ENCODE peak calls at places on chromosomes 13 and 19, in four cellular contexts. T, Y, G and V are unnamed samples.

GRCh38 chr13:46852168-46852567 is 44.7 kb downstream of the HTR2A start:
- DNase-seq in G (no peak), T (no peak), Y (no peak), V (no peak)

GRCh38 chr19:45340232-45340898 is at the start of gene KLC3:
- DNase-seq in T (peak; percentile 42), G (peak; percentile 76), Y (peak; percentile 68), V (peak; percentile 11)

GRCh38 chr13:111424134-111424533 is 103.7 kb downstream of the TEX29 start:
- DNase-seq in Y (no peak), T (no peak), G (no peak), V (no peak)

GRCh38 chr19:19445911-19446361 is 40.5 kb downstream of the GATAD2A start:
- DNase-seq in G (no peak), T (no peak), Y (no peak), V (no peak)

GRCh38 chr13:35489050-35489449 is 12.6 kb upstream of the MAB21L1 start:
- DNase-seq in Y (no peak), T (no peak), G (no peak), V (no peak)

GRCh38 chr13:74134777-74135305 is 637 bp upstream of the KLF12 start:
- DNase-seq in G (peak; percentile 72), Y (peak; percentile 46), T (peak; percentile 74), V (peak; percentile 55)

GRCh38 chr13:102212729-102213128 is 189.1 kb downstream of the FGF14 start:
- DNase-seq in G (peak; percentile 68), T (no peak), Y (no peak), V (no peak)

GRCh38 chr13:35157143-35157755 is 215.2 kb downstream of the NBEA start:
- DNase-seq in T (peak; percentile 15), Y (peak; percentile 40), G (peak; percentile 55), V (no peak)

GRCh38 chr19:8576273-8576993 is 809 bp downstream of the MYO1F start:
- DNase-seq in G (no peak), T (peak; percentile 37), Y (no peak), V (no peak)

GRCh38 chr19:46015961-46016425 is 6.9 kb downstream of the PGLYRP1 start:
- DNase-seq in T (peak; percentile 39), G (peak; percentile 68), Y (no peak), V (peak; percentile 41)

GRCh38 chr19:15198006-15198356 is 2.8 kb downstream of the NOTCH3 start:
- DNase-seq in Y (no peak), T (no peak), G (no peak), V (no peak)

GRCh38 chr13:73865027-73865426 is 269.2 kb downstream of the KLF12 start:
- DNase-seq in G (no peak), T (no peak), Y (no peak), V (no peak)

GRCh38 chr13:44713793-44714469 is 137.8 kb upstream of the TSC22D1 start:
- DNase-seq in G (no peak), T (no peak), Y (peak; percentile 68), V (no peak)

GRCh38 chr13:38905081-38905480 is 85.5 kb downstream of the STOML3 start:
- DNase-seq in G (no peak), Y (no peak), T (no peak), V (no peak)

DNA sequence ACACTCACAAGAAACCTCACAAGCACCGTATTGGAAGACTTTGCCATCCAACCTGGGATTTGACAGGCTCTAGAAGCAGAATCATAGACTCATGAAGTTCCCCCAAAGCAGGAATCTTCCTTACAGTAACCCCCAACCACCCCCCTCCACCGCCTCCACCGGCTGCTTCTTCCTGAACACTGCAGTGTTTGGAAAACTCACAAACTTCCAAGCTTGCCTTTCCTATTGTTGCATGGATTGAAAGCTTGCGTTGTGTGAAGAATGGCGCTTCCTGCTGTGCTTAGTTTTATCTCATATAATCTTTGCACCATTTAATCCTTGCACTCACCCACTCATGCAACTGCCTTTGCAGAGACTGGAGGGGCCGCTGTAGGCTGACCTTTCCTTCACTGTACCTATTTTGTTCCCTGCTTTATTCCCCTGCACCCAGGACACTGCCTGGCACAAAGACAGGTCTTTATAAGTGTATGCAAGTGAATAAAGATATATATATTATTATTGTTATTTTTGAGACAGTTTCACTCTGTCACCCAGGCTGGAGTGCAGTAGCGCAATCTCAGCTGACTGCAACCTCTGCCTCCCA is 3.7 kb downstream of the ALOX5AP start:
- DNase-seq in G (peak; percentile 39), T (no peak), Y (no peak), V (no peak)
- H3K4me1 ChIP-seq in G (peaks cover 17% of the 10 kb centered on the region), T (peaks cover 84% of the 10 kb centered on the region), Y (peaks cover 29% of the 10 kb centered on the region), V (peaks cover 78% of the 10 kb centered on the region)

DNA sequence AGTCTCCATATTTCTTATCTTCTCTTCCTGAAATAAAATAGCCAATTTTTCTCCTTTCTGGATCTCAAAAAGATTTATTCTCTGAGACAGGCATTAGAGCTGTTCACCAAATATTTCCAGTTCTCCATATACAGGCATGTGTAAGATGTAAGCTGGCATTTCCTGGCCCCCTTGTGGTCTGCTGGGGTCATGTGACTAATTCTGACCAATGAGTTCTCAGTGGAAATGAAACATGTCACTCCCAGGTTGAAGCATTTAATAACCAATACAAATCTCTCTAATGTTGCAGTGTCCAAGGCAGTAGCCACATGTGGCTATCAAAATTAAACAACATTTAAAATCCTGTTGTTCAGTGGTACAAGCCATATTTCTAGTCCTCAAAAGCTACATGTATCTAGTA is 14.8 kb upstream of the CACNA1A start:
- DNase-seq in T (no peak), Y (no peak), G (no peak), V (no peak)
- H3K4me1 ChIP-seq in T (no peaks in the 10 kb centered on the region), Y (no peaks in the 10 kb centered on the region), G (no peaks in the 10 kb centered on the region), V (no peaks in the 10 kb centered on the region)

GRCh38 chr19:18304194-18304495 is 18.7 kb downstream of the LSM4 start:
- DNase-seq in G (no peak), T (no peak), Y (no peak), V (no peak)

GRCh38 chr19:18304496-18305312 is 18.2 kb downstream of the LSM4 start:
- DNase-seq in G (peak; percentile 76), T (peak; percentile 78), Y (peak; percentile 65), V (peak; percentile 72)

GRCh38 chr19:18306903-18307681 is 15.8 kb downstream of the LSM4 start:
- DNase-seq in Y (no peak), T (peak; percentile 37), G (no peak), V (no peak)

GRCh38 chr19:18308051-18308947 is 14.6 kb downstream of the LSM4 start:
- DNase-seq in T (no peak), G (no peak), Y (no peak), V (no peak)

GRCh38 chr19:18306209-18306902 is 16.5 kb downstream of the LSM4 start:
- DNase-seq in T (no peak), Y (no peak), G (no peak), V (no peak)
- H3K4me1 ChIP-seq in T (peaks cover 68% of the 10 kb centered on the region), Y (peaks cover 36% of the 10 kb centered on the region), G (peaks cover 21% of the 10 kb centered on the region), V (peaks cover 66% of the 10 kb centered on the region)

GRCh38 chr19:38654478-38655079 is 7.1 kb downstream of the ACTN4 start:
- DNase-seq in G (no peak), Y (no peak), T (no peak), V (no peak)
- H3K4me1 ChIP-seq in G (peaks cover 48% of the 10 kb centered on the region), Y (peaks cover 100% of the 10 kb centered on the region), T (peaks cover 95% of the 10 kb centered on the region), V (peaks cover 93% of the 10 kb centered on the region)

GRCh38 chr13:51260154-51260553 is 38.0 kb downstream of the FAM124A start:
- DNase-seq in G (no peak), T (no peak), Y (no peak), V (no peak)

GRCh38 chr13:51259359-51259645 is 37.1 kb downstream of the FAM124A start:
- DNase-seq in Y (no peak), T (no peak), G (no peak), V (no peak)

GRCh38 chr13:51255556-51255955 is 33.4 kb downstream of the FAM124A start:
- DNase-seq in T (no peak), Y (no peak), G (peak; percentile 26), V (no peak)

GRCh38 chr13:51258612-51259358 is 36.6 kb downstream of the FAM124A start:
- DNase-seq in Y (no peak), T (no peak), G (no peak), V (no peak)

DNA sequence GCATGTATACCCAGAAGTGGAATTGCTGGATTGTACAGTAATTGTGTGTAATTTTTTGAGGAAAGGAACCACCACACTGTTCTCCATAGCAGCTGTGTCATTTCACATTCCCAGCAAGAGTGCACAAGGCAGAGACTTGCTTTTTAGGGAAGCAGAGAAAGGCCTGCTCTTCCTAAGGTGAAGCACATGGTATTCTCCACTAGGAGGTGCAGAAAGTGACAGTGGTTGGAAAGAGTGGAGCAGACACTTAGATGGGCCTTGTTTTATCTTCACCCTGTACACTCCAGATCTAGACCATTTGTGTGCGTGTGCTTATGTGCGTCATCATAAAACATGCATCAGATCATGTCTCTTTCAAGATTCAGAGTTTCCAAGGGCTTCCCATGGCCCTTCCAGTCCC is 35.0 kb downstream of the FAM124A start:
- DNase-seq in G (no peak), Y (no peak), T (no peak), V (no peak)
- H3K4me1 ChIP-seq in G (peaks cover 47% of the 10 kb centered on the region), Y (no peaks in the 10 kb centered on the region), T (no peaks in the 10 kb centered on the region), V (no peaks in the 10 kb centered on the region)

GRCh38 chr13:112733661-112734379 is 44.0 kb downstream of the ATP11A start:
- DNase-seq in G (peak; percentile 89), Y (no peak), T (no peak), V (no peak)
- H3K4me1 ChIP-seq in G (peaks cover 31% of the 10 kb centered on the region), Y (peaks cover 22% of the 10 kb centered on the region), T (no peaks in the 10 kb centered on the region), V (no peaks in the 10 kb centered on the region)

GRCh38 chr19:18416778-18417249 is 2.4 kb upstream of the SSBP4 start:
- DNase-seq in G (peak; percentile 92), Y (peak; percentile 87), T (peak; percentile 64), V (no peak)
- H3K4me1 ChIP-seq in G (peaks cover 7% of the 10 kb centered on the region), Y (peaks cover 33% of the 10 kb centered on the region), T (peaks cover 66% of the 10 kb centered on the region), V (peaks cover 69% of the 10 kb centered on the region)

DNA sequence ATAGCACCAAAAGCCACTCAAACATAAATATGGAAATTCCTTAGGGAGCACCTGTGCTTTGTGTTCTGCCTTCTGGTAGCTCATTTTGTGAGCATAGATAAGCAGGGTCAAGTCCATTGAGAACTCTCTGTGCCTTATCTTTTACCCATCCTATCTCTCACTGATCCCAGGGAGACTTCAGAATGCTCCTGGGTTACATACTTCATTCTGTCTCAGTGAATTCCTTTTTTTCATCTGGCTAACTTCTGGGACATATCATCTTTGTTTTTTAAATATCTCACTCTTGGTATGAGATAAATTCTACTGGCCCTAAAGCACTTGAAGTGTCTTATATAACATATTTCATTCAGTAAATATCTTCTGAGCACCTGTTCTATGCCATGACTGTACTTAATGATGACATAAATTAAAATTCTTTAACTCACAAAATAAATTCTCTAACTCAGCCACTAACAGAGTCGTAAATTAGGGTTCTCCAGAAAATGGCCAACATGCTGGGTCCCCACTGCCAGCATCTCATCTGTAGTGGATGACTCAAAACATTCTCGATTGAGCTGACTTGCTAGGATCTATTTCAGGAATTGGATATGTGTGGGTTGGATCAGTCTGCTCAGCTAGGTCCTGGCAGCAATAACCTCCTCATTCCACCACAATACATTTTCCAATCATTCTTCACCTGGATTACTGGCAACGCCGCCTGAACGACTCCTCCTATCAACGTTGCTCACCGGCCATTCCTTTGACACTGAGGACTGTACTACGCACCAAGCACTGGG is 170.2 kb downstream of the FOXO1 start:
- DNase-seq in Y (no peak), G (no peak), T (no peak), V (no peak)
- H3K4me1 ChIP-seq in Y (peaks cover 22% of the 10 kb centered on the region), G (no peaks in the 10 kb centered on the region), T (peaks cover 57% of the 10 kb centered on the region), V (peaks cover 54% of the 10 kb centered on the region)

GRCh38 chr13:26051231-26052135 is at the start of gene SHISA2:
- DNase-seq in Y (no peak), G (peak; percentile 93), T (peak; percentile 26), V (peak; percentile 34)

GRCh38 chr13:26047040-26047439 is 4.8 kb downstream of the SHISA2 start:
- DNase-seq in G (no peak), T (no peak), Y (no peak), V (no peak)

GRCh38 chr13:26050568-26051230 is 1.1 kb downstream of the SHISA2 start:
- DNase-seq in G (peak; percentile 77), Y (no peak), T (no peak), V (no peak)

GRCh38 chr13:26046639-26047038 is 5.2 kb downstream of the SHISA2 start:
- DNase-seq in Y (no peak), T (no peak), G (no peak), V (no peak)

GRCh38 chr13:26048745-26049144 is 3.1 kb downstream of the SHISA2 start:
- DNase-seq in Y (no peak), T (no peak), G (no peak), V (no peak)
- H3K4me1 ChIP-seq in Y (no peaks in the 10 kb centered on the region), T (peaks cover 20% of the 10 kb centered on the region), G (peaks cover 32% of the 10 kb centered on the region), V (peaks cover 15% of the 10 kb centered on the region)